ENCODE peak calls at places on chromosomes 13 and 19, in six cellular contexts. Z, F, N, O, G and T are unnamed samples.

GRCh38 chr13:87234981-87235380 is 436.2 kb upstream of the SLITRK5 start:
- DNase-seq in O (no peak), G (peak), F (no peak), Z (no peak), N (no peak), T (no peak)

GRCh38 chr13:38103851-38104250 is 234.3 kb upstream of the TRPC4 start:
- DNase-seq in Z (no peak), O (no peak), G (peak), F (no peak), N (no peak), T (no peak)

GRCh38 chr13:99027260-99027659 is 49.4 kb upstream of the DOCK9 start:
- DNase-seq in F (no peak), O (no peak), G (no peak), N (no peak), Z (no peak), T (no peak)

GRCh38 chr13:97535619-97536018 is 101.7 kb downstream of the RAP2A start:
- DNase-seq in Z (no peak), F (no peak), O (no peak), N (no peak), G (peak), T (no peak)

GRCh38 chr13:44022196-44022595 is 142.5 kb downstream of the LACC1 start:
- DNase-seq in Z (no peak), O (no peak), N (peak), G (no peak), F (no peak), T (no peak)

GRCh38 chr13:31860002-31860401 is 120.7 kb downstream of the RXFP2 start:
- DNase-seq in N (no peak), G (no peak), F (no peak), Z (no peak), O (no peak), T (no peak)

GRCh38 chr13:29266261-29266660 is 329.2 kb downstream of the SLC7A1 start:
- DNase-seq in N (no peak), G (no peak), F (no peak), O (no peak), Z (no peak), T (no peak)

GRCh38 chr13:110985570-110985969 is 70.7 kb upstream of the ANKRD10 start:
- DNase-seq in O (no peak), G (no peak), F (no peak), N (no peak), Z (no peak), T (no peak)

GRCh38 chr19:44573647-44574046 is 39.7 kb upstream of the IGSF23 start:
- DNase-seq in N (no peak), F (no peak), G (no peak), Z (no peak), O (no peak), T (no peak)

DNA sequence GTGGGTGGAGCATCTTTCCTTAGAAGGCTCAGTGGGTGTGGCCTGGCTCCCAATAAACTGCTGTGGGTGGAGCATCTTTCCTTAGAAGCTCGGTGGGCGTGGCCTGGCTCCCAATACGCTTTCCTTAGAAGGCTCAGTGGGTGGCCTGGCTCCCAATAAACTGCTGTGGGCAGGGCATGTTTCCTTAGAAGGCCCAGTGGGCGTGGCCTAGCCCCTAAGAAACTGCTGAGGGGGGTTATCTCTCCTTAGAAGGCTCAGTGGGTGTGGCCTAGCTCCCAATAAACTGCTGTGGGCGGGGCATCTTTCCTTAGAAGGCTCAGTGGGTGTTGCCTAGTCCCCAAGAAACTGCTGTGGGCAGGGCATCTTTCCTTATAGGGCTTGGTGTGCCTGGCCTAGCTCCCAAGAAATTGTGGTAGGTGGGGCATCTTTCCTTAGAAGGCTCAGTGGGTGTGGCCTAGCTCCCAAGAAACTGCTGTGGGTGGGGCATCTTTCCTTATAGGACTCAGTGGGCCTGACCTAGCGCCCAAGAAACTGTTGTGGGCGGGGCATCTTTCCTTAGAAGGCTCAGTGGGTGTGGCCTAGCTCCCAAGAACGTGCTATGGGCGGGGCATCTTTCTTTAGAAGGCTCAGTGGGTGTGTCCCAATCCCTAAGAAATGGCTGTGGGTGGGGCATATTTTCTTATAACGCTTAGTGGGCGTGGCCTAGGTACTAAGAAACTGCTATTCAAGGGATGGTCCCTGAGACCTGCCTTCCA is 10.3 kb downstream of the HSH2D start:
- DNase-seq in F (peak), N (no peak), O (no peak), Z (no peak), G (no peak), T (no peak)
- TF ChIP-seq CTCF in F (no peak), N (no peak), O (no peak), Z (no peak), G (no peak), T (no peak)

GRCh38 chr19:18320865-18321728 is 1.8 kb downstream of the LSM4 start:
- DNase-seq in F (no peak), O (no peak), N (no peak), Z (no peak), G (no peak), T (no peak)

GRCh38 chr19:18322318-18322758 is 538 bp downstream of the LSM4 start:
- DNase-seq in F (peak), G (peak), O (no peak), N (no peak), Z (no peak), T (no peak)

GRCh38 chr19:18319591-18320135 is 3.2 kb downstream of the LSM4 start:
- DNase-seq in F (no peak), G (no peak), Z (no peak), O (no peak), N (no peak), T (no peak)

GRCh38 chr19:18321729-18322091 is 1.2 kb downstream of the LSM4 start:
- DNase-seq in F (no peak), Z (no peak), N (no peak), G (peak), O (no peak), T (no peak)

DNA sequence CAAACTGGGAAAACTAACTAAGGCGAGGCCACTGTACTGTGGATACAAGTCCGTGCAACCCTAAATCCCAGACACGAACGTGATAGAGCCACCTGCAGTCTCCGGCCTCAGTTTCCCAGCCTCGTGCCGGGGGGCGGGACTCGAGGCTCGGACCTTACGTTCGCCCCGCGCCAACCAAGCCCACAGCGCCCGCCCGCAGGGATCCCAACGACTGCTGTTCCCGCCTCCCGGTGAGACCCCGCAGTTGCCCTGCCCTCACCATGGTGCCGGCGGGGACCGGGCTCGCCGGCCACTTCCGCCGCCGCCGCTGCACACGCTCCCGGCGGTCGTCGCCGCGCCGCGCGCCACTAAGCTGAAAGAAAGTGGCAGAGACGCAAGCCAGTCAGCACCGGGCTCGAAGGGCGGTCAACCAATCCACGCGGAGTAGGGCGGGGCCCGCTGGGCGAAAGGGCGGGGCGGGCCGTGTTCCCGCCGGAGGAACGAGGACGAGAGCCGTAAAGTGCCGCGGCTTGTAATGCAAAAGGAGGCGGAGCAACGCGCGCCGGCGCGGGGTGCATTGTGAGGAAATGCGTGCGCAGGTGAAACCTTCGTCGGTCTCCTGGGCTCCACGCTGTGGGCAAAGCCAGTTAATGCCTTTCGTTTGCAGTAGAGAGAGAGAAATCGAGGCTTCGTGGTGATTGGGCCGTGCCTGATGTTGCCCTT is at the start of gene LSM4:
- DNase-seq in O (peak), N (peak), G (peak), Z (peak), F (peak), T (peak)
- TF ChIP-seq CTCF in O (peak), N (no peak), G (peak), Z (peak), F (no peak), T (peak)

GRCh38 chr19:38850231-38850975 is 617 bp upstream of the HNRNPL start:
- DNase-seq in G (peak), F (peak), O (peak), N (peak), Z (peak), T (peak)
- TF ChIP-seq CTCF in G (no peak), F (no peak), O (peak), N (no peak), Z (no peak), T (no peak)

DNA sequence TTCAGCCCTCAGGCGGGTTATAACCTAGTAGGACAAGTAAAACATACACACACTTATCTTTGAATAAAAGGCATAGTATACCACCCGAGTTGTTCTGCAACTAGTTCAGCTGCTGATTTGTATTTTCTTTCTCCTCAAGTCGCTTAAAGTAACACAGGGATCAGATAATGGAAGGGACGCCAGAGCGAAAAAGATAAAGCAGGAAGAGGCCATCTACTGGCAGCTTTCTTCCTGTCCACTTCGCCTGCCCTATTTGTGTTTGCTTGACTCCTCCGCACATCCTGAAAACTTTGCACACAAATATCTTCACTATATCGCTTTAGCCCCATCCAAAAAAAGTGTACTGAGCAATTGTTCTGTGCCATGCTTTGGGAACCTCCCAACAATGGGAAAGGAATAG is 238.0 kb upstream of the SOX21 start:
- DNase-seq in Z (no peak), N (no peak), G (peak), O (no peak), F (peak), T (no peak)
- TF ChIP-seq CTCF in Z (no peak), N (no peak), G (peak), O (peak), F (peak), T (peak)

GRCh38 chr13:59755647-59756290 is 408.0 kb downstream of the DIAPH3 start:
- DNase-seq in O (no peak), F (no peak), G (no peak), Z (no peak), N (no peak), T (no peak)
- TF ChIP-seq CTCF in O (no peak), F (no peak), G (no peak), Z (no peak), N (no peak), T (no peak)

DNA sequence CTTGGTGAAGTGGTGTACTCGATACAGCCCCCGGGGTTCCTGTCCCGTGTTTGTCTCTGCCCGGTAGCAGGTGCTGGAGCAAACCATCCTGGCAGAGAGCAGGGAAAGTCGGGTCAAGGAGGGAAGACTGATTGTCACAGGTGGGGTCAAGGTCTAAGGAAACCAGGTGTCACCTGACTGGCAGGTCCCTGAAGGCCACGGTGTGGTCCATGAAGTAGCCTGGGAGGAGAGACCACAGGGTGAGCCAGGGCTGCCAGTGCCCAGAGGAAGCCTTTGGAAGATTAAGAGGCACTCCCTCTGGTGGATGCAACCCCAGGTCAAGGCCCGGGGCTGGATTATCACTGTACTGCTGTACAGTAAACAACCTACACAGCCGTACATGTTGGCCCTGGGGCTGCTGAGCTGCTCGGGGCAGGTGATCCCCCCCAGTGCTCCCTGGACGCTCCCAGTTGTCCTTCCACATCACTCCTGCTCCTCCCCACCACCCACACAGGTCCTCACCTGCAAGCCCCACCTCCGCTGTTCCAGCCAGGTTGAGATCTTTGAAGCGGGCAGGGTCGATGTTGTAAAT is 6.0 kb upstream of the CCER2 start:
- DNase-seq in N (peak), O (no peak), F (peak), Z (no peak), G (peak), T (peak)
- TF ChIP-seq CTCF in N (no peak), O (no peak), F (no peak), Z (no peak), G (peak), T (no peak)

GRCh38 chr13:30702006-30702405 is 33.3 kb upstream of the ALOX5AP start:
- DNase-seq in G (no peak), F (no peak), N (no peak), Z (no peak), O (no peak), T (no peak)
- TF ChIP-seq CTCF in G (no peak), F (peak), N (no peak), Z (no peak), O (no peak), T (peak)

GRCh38 chr13:64471916-64472315 is 2758.2 kb downstream of the PCDH9 start:
- DNase-seq in O (no peak), F (peak), G (peak), N (no peak), Z (no peak), T (no peak)
- TF ChIP-seq CTCF in O (no peak), F (peak), G (peak), N (peak), Z (no peak), T (peak)

GRCh38 chr19:17420267-17420924 is 549 bp downstream of the MVB12A start:
- DNase-seq in Z (no peak), G (no peak), F (peak), O (peak), N (peak), T (peak)

GRCh38 chr19:17421942-17422341 is 2.1 kb downstream of the MVB12A start:
- DNase-seq in N (no peak), F (no peak), Z (no peak), G (no peak), O (no peak), T (no peak)

GRCh38 chr19:17423429-17424208 is 3.8 kb downstream of the MVB12A start:
- DNase-seq in G (no peak), O (no peak), F (no peak), N (no peak), Z (no peak), T (no peak)

GRCh38 chr19:17429661-17430101 is 9.8 kb downstream of the MVB12A start:
- DNase-seq in G (no peak), N (no peak), Z (no peak), O (no peak), F (no peak), T (no peak)

DNA sequence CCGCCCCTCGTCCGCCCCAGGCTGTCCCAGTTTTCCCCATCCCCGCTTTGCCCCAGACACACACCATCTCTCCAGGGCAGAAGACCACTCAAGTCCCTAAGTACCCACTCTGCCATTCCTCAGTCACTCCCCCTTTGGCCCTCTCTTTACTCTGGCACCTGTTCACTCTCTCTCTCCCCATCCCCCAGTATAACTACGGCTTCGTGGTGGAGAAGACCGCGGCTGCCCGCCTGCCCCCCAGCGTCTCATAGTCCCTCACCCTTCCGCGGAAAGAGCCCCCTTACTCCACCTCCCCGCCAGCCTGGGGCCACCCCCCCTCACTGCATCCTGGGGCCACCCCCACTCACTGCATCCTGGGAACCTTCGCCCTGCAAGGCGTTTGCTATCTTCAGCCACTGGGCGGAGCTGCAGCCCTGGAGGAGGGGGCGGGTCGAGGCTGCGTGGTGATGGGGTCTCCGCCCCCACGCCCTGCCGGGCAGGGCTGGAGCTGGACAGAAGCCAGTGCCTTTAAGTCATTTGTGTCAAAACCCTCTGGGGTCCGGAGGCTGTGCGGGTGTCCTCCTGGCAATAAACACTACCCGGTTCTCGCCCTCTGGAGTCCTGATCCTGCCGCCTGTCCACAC is 5.0 kb downstream of the MVB12A start:
- DNase-seq in G (peak), F (peak), N (no peak), Z (no peak), O (no peak), T (peak)
- TF ChIP-seq CTCF in G (peak), F (peak), N (peak), Z (peak), O (peak), T (peak)